ENCODE peak calls at places on chromosome 22, in six cellular contexts. F is stimulated activated CD8-positive, alpha-beta memory T cell treated with anti-CD3 and anti-CD28 coated beads, Interleukin-2, amount 100 ng/mL, for 1 hour; W is osteocyte; A is KG1; C is COLO829; B is brain pericyte. X is an unnamed sample.

GRCh38 chr22:26958378-26958777 is 301.0 kb downstream of the MIAT start:
- DNase-seq in W (no peak), F (no peak), C (no peak), B (no peak), A (no peak), X (no peak)

GRCh38 chr22:46983046-46983445 is 220.6 kb downstream of the TBC1D22A start:
- DNase-seq in C (no peak), B (no peak), A (no peak), F (no peak), W (no peak), X (no peak)

GRCh38 chr22:37926358-37926757 is 20.3 kb downstream of the MICALL1 start:
- DNase-seq in C (no peak), W (no peak), A (no peak), F (no peak), B (no peak), X (no peak)

GRCh38 chr22:28864878-28865596 is 18.3 kb upstream of the ZNRF3 start:
- DNase-seq in F (no peak), B (no peak), A (no peak), C (no peak), W (no peak), X (no peak)

GRCh38 chr22:46346680-46347405 is 11.3 kb downstream of the TRMU start:
- DNase-seq in W (no peak), B (no peak), F (no peak), A (no peak), C (no peak), X (no peak)

GRCh38 chr22:19182472-19183157 is 4.1 kb upstream of the SLC25A1 start:
- DNase-seq in C (no peak), B (no peak), F (no peak), W (no peak), A (no peak), X (no peak)

GRCh38 chr22:17013396-17014100 is 5.5 kb upstream of the GAB4 start:
- DNase-seq in F (no peak), A (no peak), C (peak), B (no peak), W (no peak), X (no peak)

GRCh38 chr22:21942939-21943338 is 9.7 kb downstream of the PPM1F start:
- DNase-seq in B (no peak), A (no peak), F (no peak), C (no peak), W (no peak), X (no peak)

GRCh38 chr22:27996529-27996925 is 77.5 kb upstream of the PITPNB start:
- DNase-seq in W (no peak), B (no peak), F (no peak), C (no peak), A (no peak), X (no peak)

GRCh38 chr22:19645391-19645790 is 68.9 kb upstream of the SEPTIN5 start:
- DNase-seq in C (no peak), F (no peak), W (no peak), A (no peak), B (no peak), X (no peak)

GRCh38 chr22:22181515-22181959 is 63.0 kb upstream of the VPREB1 start:
- DNase-seq in A (no peak), F (no peak), B (no peak), W (no peak), C (no peak), X (no peak)

GRCh38 chr22:43262990-43263644 is 76.2 kb upstream of the TTLL12 start:
- DNase-seq in W (no peak), C (no peak), B (no peak), F (peak), A (peak), X (no peak)

GRCh38 chr22:36781656-36782627 is 6.0 kb upstream of the IFT27 start:
- DNase-seq in C (peak), B (no peak), W (peak), F (peak), A (peak), X (peak)

GRCh38 chr22:38754247-38755154 is 1.3 kb downstream of the SUN2 start:
- DNase-seq in W (no peak), B (no peak), A (no peak), C (peak), F (no peak), X (peak)

GRCh38 chr22:20566420-20567260 is 59.2 kb downstream of the MED15 start:
- DNase-seq in A (no peak), B (no peak), C (peak), F (peak), W (no peak), X (peak)

GRCh38 chr22:43166132-43166930 is 15.0 kb downstream of the TSPO start:
- DNase-seq in B (no peak), A (no peak), W (no peak), F (no peak), C (no peak), X (no peak)

X was measured in AG08395.